ENCODE peak calls at places on chromosomes 4 and X, in five cellular contexts. D is activated T-helper 1 cell treated with anti-CD3 and anti-CD28 coated beads, Interleukin-12 subunit alpha, Interleukin-12 subunit beta, Interleukin-2, Interleukin-4 antibody, amounts not matched to agents 30 ng/mL and 10 ng/mL and 1 ng/mL, durations not matched to agents 14 hours and 24 hours and 36 hours; V is left ventricle myocardium inferior; S is astrocyte of the spinal cord; R is GM23338. U is an unnamed sample.
A peak's percentile ranks its signal among the peaks of the same experiment; 100 is the strongest.

GRCh38 chr4:142383354-142383753 is 462.7 kb downstream of the INPP4B start:
- DNase-seq in R (no peak), V (no peak), S (no peak), D (no peak), U (no peak)

GRCh38 chr4:156303708-156304107 is 350.0 kb upstream of the CTSO start:
- DNase-seq in V (no peak), S (no peak), D (no peak), R (no peak), U (no peak)

GRCh38 chr4:187235456-187236170 is 512.0 kb upstream of the FAT1 start:
- DNase-seq in D (no peak), R (no peak), S (no peak), V (no peak), U (peak; percentile 51)

GRCh38 chrX:153609917-153610833 is 11.2 kb upstream of the CCNQ start:
- DNase-seq in S (peak; percentile 59), V (peak; percentile 69), R (peak; percentile 82), D (peak; percentile 58), U (no peak)

GRCh38 chr4:41257257-41257900 is 651 bp downstream of the UCHL1 start:
- DNase-seq in V (peak; percentile 22), R (peak; percentile 74), S (peak; percentile 48), D (no peak), U (no peak)

GRCh38 chr4:55013431-55013955 is 111.9 kb downstream of the KDR start:
- DNase-seq in V (no peak), R (no peak), S (no peak), D (no peak), U (no peak)

GRCh38 chr4:95050980-95051688 is 293.4 kb downstream of the BMPR1B start:
- DNase-seq in S (no peak), D (no peak), R (peak; percentile 40), V (no peak), U (no peak)

GRCh38 chr4:172134536-172134935 is 321.3 kb downstream of the GALNTL6 start:
- DNase-seq in D (no peak), S (no peak), R (no peak), V (no peak), U (no peak)

GRCh38 chr4:103152381-103152780 is 45.8 kb downstream of the CENPE start:
- DNase-seq in D (no peak), V (no peak), R (no peak), S (no peak), U (no peak)

GRCh38 chrX:12814434-12814833 is 23.2 kb downstream of the PRPS2 start:
- DNase-seq in R (peak; percentile 62), V (no peak), D (peak; percentile 32), S (peak; percentile 41), U (no peak)

GRCh38 chr4:110518889-110519490 is 43.0 kb downstream of the ENPEP start:
- DNase-seq in D (no peak), R (peak; percentile 62), V (no peak), S (peak; percentile 33), U (no peak)

GRCh38 chr4:36006226-36006625 is 238.1 kb downstream of the ARAP2 start:
- DNase-seq in D (no peak), R (no peak), S (peak; percentile 60), V (no peak), U (peak; percentile 66)

GRCh38 chr4:155787113-155787710 is 28.4 kb downstream of the GUCY1B1 start:
- DNase-seq in V (no peak), S (peak; percentile 71), D (peak; percentile 2), R (peak; percentile 77), U (no peak)